ENCODE peak calls at places on chromosomes 5 and 9, in ten cellular contexts. U is HT1080; E is PC-3; C is Panc1; V is T-helper 9 cell; D is aorta; I is GM04504; W is activated CD4-positive, alpha-beta T cell treated with anti-CD3 and anti-CD28 coated beads for 4 hours; S is left cardiac atrium; T is dorsolateral prefrontal cortex. R is an unnamed sample.
A peak's percentile ranks its signal among the peaks of the same experiment; 100 is the strongest.

GRCh38 chr9:82532504-82532903 is 530.4 kb downstream of the RASEF start:
- DNase-seq in V (no peak), D (no peak), C (no peak), T (no peak), U (no peak), I (no peak), E (peak; percentile 7), W (no peak), S (no peak), R (no peak)

GRCh38 chr5:159489779-159490178 is 159.5 kb upstream of the IL12B start:
- DNase-seq in I (no peak), W (no peak), T (no peak), S (no peak), U (no peak), E (no peak), C (no peak), D (no peak), V (no peak), R (no peak)

GRCh38 chr5:159737263-159737662 is 179.0 kb upstream of the ADRA1B start:
- DNase-seq in D (no peak), W (no peak), C (no peak), U (no peak), E (no peak), I (no peak), S (no peak), T (no peak), V (no peak), R (no peak)

GRCh38 chr5:57836921-57837320 is 354.3 kb upstream of the ACTBL2 start:
- DNase-seq in U (no peak), V (no peak), I (no peak), C (no peak), D (no peak), S (no peak), W (no peak), E (no peak), T (no peak), R (no peak)

GRCh38 chr9:98989036-98990000 is 45.6 kb downstream of the COL15A1 start:
- DNase-seq in D (peak; percentile 93), C (no peak), T (no peak), I (peak; percentile 99), U (peak; percentile 99), W (no peak), V (no peak), E (peak; percentile 94), S (peak; percentile 86), R (no peak)

GRCh38 chr5:61669531-61669930 is 337.5 kb downstream of the ZSWIM6 start:
- DNase-seq in C (no peak), D (no peak), W (no peak), I (no peak), S (no peak), U (no peak), V (no peak), T (no peak), E (no peak), R (no peak)

GRCh38 chr5:76193635-76194034 is 110.5 kb downstream of the SV2C start:
- DNase-seq in W (no peak), D (no peak), T (no peak), E (no peak), U (no peak), C (no peak), I (no peak), S (no peak), V (no peak), R (no peak)

GRCh38 chr5:9562101-9562500 is 16.2 kb upstream of the SEMA5A start:
- DNase-seq in W (no peak), C (no peak), T (no peak), U (peak; percentile 89), I (no peak), E (peak; percentile 93), V (no peak), S (no peak), D (no peak), R (no peak)

GRCh38 chr9:101409079-101409477 is 10.4 kb downstream of the ZNF189 start:
- DNase-seq in D (no peak), E (no peak), C (no peak), U (no peak), V (no peak), S (no peak), W (no peak), T (no peak), I (no peak), R (no peak)

GRCh38 chr5:88159591-88159990 is 109.1 kb downstream of the TMEM161B start:
- DNase-seq in I (no peak), E (no peak), S (no peak), W (no peak), D (no peak), C (no peak), V (no peak), U (no peak), T (no peak), R (no peak)